ENCODE peak calls at places on chromosomes 4 and X, in ten cellular contexts. L is spleen, N is colonic mucosa, S is body of pancreas, Z is tibial artery, E is mammary epithelial cell, B is heart right ventricle, K is PC-9, U is A673, V is endothelial cell of umbilical vein. H is an unnamed sample. For H3K36me3, the result is how much of the 10 kb centered on the place peaks cover.

GRCh38 chrX:120115438-120115963 is at the start of gene RHOXF1:
- DNase-seq in V (no peak), U (no peak), S (no peak), E (no peak), L (no peak), Z (no peak), N (no peak), B (no peak), K (no peak), H (no peak)

GRCh38 chrX:124421898-124422622 is 75.7 kb downstream of the SH2D1A start:
- DNase-seq in L (no peak), K (no peak), S (no peak), N (no peak), U (no peak), B (no peak), V (no peak), Z (no peak), E (peak), H (no peak)

GRCh38 chr4:78534286-78534955 is 17.1 kb upstream of the ANXA3 start:
- DNase-seq in E (peak), Z (no peak), V (no peak), N (no peak), U (no peak), B (no peak), S (peak), K (peak), L (no peak), H (peak)

GRCh38 chr4:48787031-48787430 is 7.0 kb upstream of the FRYL start:
- DNase-seq in V (no peak), L (no peak), N (no peak), K (no peak), B (no peak), Z (no peak), S (no peak), E (no peak), U (no peak), H (no peak)

GRCh38 chrX:107597264-107597663 is 31.0 kb upstream of the PRPS1 start:
- DNase-seq in B (no peak), V (no peak), N (no peak), L (no peak), K (no peak), E (no peak), Z (no peak), S (no peak), U (no peak), H (no peak)

GRCh38 chr4:45668086-45668485 is 455.8 kb downstream of the GABRG1 start:
- DNase-seq in K (no peak), V (no peak), E (no peak), L (no peak), Z (no peak), S (no peak), U (no peak), B (no peak), N (no peak), H (no peak)

GRCh38 chr4:81221303-81222081 is 6.5 kb upstream of the PRKG2 start:
- DNase-seq in B (no peak), K (no peak), Z (no peak), L (no peak), V (no peak), U (no peak), E (no peak), S (no peak), N (no peak), H (no peak)

GRCh38 chr4:103415801-103416200 is 217.7 kb upstream of the CENPE start:
- DNase-seq in N (no peak), E (no peak), S (no peak), Z (no peak), V (no peak), K (no peak), L (no peak), U (no peak), B (no peak), H (peak)

GRCh38 chrX:153638041-153638371 is 9.0 kb upstream of the DUSP9 start:
- DNase-seq in E (no peak), S (no peak), L (peak), N (no peak), B (no peak), U (no peak), Z (no peak), K (no peak), V (no peak), H (no peak)

GRCh38 chrX:68634649-68635227 is 12.7 kb upstream of the STARD8 start:
- DNase-seq in E (no peak), K (no peak), S (no peak), L (no peak), B (no peak), V (no peak), Z (no peak), U (no peak), N (no peak), H (no peak)

GRCh38 chr4:10115657-10116624 is 658 bp downstream of the WDR1 start:
- DNase-seq in V (no peak), L (peak), B (no peak), K (peak), E (peak), U (peak), S (peak), N (peak), Z (peak), H (no peak)

GRCh38 chrX:23954396-23954795 is 46.6 kb downstream of the CXorf58 start:
- DNase-seq in E (no peak), N (no peak), U (no peak), B (no peak), S (no peak), V (no peak), L (no peak), Z (no peak), K (no peak), H (no peak)

GRCh38 chr4:6085028-6085942 is 67.1 kb upstream of the C4orf50 start:
- DNase-seq in L (no peak), S (no peak), K (no peak), U (no peak), Z (peak), E (no peak), B (no peak), V (no peak), N (no peak), H (no peak)

GRCh38 chr4:186040316-186040715 is 28.6 kb upstream of the TLR3 start:
- DNase-seq in E (no peak), Z (no peak), V (no peak), N (no peak), B (no peak), U (no peak), K (no peak), L (no peak), S (no peak), H (no peak)

GRCh38 chr4:55424791-55425190 is 29.0 kb downstream of the TMEM165 start:
- DNase-seq in L (no peak), Z (no peak), U (no peak), V (no peak), E (no peak), N (no peak), S (no peak), B (no peak), K (no peak), H (no peak)

GRCh38 chrX:37752941-37753340 is 26.9 kb upstream of the CYBB start:
- DNase-seq in N (no peak), K (no peak), E (no peak), Z (no peak), B (no peak), U (no peak), L (no peak), S (no peak), V (no peak), H (no peak)

DNA sequence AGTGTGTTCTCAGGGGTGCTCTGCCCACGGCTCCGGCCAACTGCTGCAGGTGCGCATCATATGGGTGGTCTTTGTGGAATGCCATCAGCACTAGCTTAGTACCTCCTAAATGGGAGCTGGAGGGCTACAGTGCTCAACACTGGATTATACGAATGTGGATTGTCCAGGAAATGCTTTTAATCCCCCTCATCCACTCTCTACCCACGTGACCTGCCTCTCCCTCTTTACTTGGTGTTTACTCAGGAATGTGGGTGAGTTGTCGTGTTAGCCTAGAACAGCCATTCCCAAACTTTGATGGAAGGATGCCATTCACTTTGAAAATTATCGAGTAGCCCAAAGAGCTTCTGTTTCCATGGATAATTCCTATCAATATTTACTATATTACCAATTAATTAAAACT is 150.8 kb downstream of the PTTG2 start:
- DNase-seq in N (no peak), V (no peak), E (no peak), L (no peak), Z (no peak), U (no peak), B (no peak), K (no peak), S (no peak), H (no peak)
- H3K36me3 ChIP-seq in N (under half), V (under half), E (under half), L (under half), Z (under half), U (under half), B (half or more), K (under half), S (under half), H (under half)

GRCh38 chrX:134646170-134646569 is 12.1 kb downstream of the PLAC1 start:
- DNase-seq in B (no peak), E (no peak), U (no peak), L (no peak), N (no peak), S (no peak), Z (no peak), K (no peak), V (no peak), H (no peak)

GRCh38 chrX:134654398-134655012 is 3.8 kb downstream of the PLAC1 start:
- DNase-seq in L (no peak), S (no peak), N (no peak), E (no peak), B (no peak), Z (no peak), U (no peak), V (no peak), K (no peak), H (no peak)

GRCh38 chrX:134646671-134647070 is 11.6 kb downstream of the PLAC1 start:
- DNase-seq in U (no peak), E (peak), L (no peak), B (no peak), S (no peak), V (no peak), K (no peak), N (no peak), Z (no peak), H (no peak)

GRCh38 chrX:134649770-134650169 is 8.5 kb downstream of the PLAC1 start:
- DNase-seq in S (no peak), V (no peak), U (no peak), N (no peak), K (no peak), E (no peak), B (no peak), Z (no peak), L (no peak), H (no peak)
- TF ChIP-seq CTCF in S (no peak), V (no peak), U (no peak), N (no peak), K (no peak), E (no peak), B (no peak), Z (no peak), L (no peak), H (no peak)

GRCh38 chr4:15562114-15562513 is 92.4 kb downstream of the CC2D2A start:
- DNase-seq in N (no peak), S (no peak), E (peak), L (no peak), U (no peak), V (no peak), B (no peak), K (no peak), Z (no peak), H (no peak)

GRCh38 chr4:15557806-15558550 is 88.3 kb downstream of the CC2D2A start:
- DNase-seq in L (no peak), S (no peak), E (no peak), K (no peak), Z (no peak), N (peak), U (no peak), V (no peak), B (no peak), H (no peak)

GRCh38 chr4:15563871-15564270 is 91.3 kb downstream of the FBXL5 start:
- DNase-seq in S (no peak), B (no peak), N (no peak), E (no peak), K (no peak), U (no peak), V (no peak), Z (no peak), L (no peak), H (no peak)

DNA sequence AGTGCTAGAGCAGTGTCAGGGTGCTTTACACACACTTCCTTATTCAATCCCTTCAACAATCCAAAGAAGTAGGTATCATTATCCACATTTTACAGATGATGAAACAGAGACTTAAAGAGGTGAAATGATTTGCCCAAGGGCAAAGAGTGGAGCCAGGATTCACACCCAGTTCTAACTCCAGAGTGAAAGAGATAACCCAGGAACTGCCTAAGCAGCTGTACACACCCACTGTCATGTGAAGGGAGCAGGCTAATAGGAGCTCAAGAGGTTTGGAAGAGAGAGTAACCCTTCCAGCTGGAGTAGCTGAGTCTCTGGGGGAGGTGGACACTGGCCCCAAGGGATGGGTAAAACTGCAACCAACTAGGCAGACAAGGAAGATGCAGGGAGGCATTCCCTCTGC is 92.5 kb downstream of the FBXL5 start:
- DNase-seq in S (no peak), E (peak), U (no peak), Z (no peak), K (no peak), N (no peak), B (no peak), L (no peak), V (no peak), H (no peak)
- H3K36me3 ChIP-seq in S (under half), E (under half), U (under half), Z (half or more), K (under half), N (under half), B (half or more), L (under half), V (under half), H (under half)

DNA sequence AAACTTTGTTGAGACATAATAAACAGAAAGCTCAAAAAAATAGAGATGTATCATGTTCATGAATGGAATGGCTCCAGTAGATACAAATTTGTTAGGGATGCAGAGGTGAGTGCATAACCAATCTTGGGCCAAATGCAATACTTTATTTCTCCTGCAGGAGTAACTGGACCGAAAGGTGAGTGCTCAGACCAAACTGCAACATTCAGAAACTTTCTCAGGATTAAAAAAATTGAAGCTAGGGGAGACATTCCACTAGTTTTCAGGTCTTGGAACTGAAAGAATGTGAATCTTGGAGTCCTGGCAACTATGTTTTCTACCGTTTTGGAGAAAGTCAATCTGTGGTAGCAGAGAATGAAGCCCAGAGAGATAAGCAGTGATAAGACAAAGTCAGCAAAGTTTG is 21.2 kb upstream of the LCORL start:
- DNase-seq in S (no peak), L (no peak), K (no peak), Z (no peak), B (no peak), E (no peak), N (no peak), U (no peak), V (no peak), H (no peak)
- TF ChIP-seq CTCF in S (no peak), L (no peak), K (peak), Z (no peak), B (no peak), E (peak), N (peak), U (peak), V (no peak), H (peak)

DNA sequence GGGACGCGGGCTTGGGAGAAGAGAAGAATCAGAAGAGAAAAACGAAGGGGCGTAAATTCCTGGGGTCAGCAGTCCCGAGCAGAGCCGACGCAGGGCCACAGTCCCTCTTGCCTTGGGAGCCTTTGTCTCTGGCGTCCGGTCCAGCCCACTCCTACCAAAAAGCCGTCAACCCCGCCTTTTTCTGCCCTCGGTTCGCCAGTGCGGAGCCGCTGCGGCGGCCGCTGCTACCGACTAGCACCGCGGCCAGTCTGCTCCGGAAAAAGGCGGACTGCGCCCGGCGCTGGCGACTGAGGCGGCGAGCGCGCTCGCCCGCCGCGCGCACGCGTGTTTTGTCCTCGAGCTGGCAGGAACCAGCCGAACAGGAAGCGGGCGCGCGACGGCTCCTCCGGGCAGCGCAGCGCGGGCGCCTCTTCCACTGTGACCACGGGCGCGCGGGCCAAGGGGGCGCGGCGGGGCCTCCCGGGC is 502 bp downstream of the HNRNPDL start:
- DNase-seq in N (peak), Z (no peak), K (no peak), S (no peak), B (no peak), E (peak), V (no peak), L (peak), U (no peak), H (no peak)
- H3K36me3 ChIP-seq in N (under half), Z (under half), K (under half), S (under half), B (under half), E (under half), V (under half), L (under half), U (under half), H (under half)

GRCh38 chr4:87219648-87220093 is 747 bp downstream of the KLHL8 start:
- DNase-seq in S (peak), B (peak), V (no peak), N (peak), L (peak), Z (no peak), U (no peak), K (no peak), E (no peak), H (no peak)

GRCh38 chr4:87216469-87216868 is 3.9 kb downstream of the KLHL8 start:
- DNase-seq in U (no peak), N (no peak), S (no peak), K (no peak), L (no peak), V (no peak), E (peak), B (no peak), Z (no peak), H (no peak)

GRCh38 chr4:87224036-87224923 is 3.9 kb upstream of the KLHL8 start:
- DNase-seq in S (no peak), K (no peak), L (no peak), N (no peak), E (no peak), U (no peak), Z (no peak), B (no peak), V (no peak), H (no peak)

GRCh38 chr4:87220094-87220831 is at the start of gene KLHL8:
- DNase-seq in Z (peak), N (peak), S (peak), U (peak), L (peak), E (peak), B (peak), K (peak), V (peak), H (no peak)
- TF ChIP-seq CTCF in Z (no peak), N (no peak), S (no peak), U (no peak), L (no peak), E (peak), B (peak), K (no peak), V (peak), H (peak)

GRCh38 chr4:82422616-82423015 is 7.6 kb downstream of the HNRNPDL start:
- DNase-seq in U (no peak), K (no peak), Z (no peak), B (no peak), S (no peak), E (no peak), L (no peak), N (no peak), V (no peak), H (no peak)
- H3K36me3 ChIP-seq in U (under half), K (under half), Z (half or more), B (half or more), S (under half), E (under half), L (under half), N (under half), V (under half), H (under half)

GRCh38 chrX:121333942-121334341 is 286.5 kb downstream of the GLUD2 start:
- DNase-seq in K (no peak), B (no peak), L (no peak), Z (no peak), S (no peak), U (no peak), V (no peak), N (no peak), E (no peak), H (no peak)
- TF ChIP-seq CTCF in K (no peak), B (no peak), L (no peak), Z (no peak), S (no peak), U (peak), V (no peak), N (no peak), E (peak), H (no peak)

DNA sequence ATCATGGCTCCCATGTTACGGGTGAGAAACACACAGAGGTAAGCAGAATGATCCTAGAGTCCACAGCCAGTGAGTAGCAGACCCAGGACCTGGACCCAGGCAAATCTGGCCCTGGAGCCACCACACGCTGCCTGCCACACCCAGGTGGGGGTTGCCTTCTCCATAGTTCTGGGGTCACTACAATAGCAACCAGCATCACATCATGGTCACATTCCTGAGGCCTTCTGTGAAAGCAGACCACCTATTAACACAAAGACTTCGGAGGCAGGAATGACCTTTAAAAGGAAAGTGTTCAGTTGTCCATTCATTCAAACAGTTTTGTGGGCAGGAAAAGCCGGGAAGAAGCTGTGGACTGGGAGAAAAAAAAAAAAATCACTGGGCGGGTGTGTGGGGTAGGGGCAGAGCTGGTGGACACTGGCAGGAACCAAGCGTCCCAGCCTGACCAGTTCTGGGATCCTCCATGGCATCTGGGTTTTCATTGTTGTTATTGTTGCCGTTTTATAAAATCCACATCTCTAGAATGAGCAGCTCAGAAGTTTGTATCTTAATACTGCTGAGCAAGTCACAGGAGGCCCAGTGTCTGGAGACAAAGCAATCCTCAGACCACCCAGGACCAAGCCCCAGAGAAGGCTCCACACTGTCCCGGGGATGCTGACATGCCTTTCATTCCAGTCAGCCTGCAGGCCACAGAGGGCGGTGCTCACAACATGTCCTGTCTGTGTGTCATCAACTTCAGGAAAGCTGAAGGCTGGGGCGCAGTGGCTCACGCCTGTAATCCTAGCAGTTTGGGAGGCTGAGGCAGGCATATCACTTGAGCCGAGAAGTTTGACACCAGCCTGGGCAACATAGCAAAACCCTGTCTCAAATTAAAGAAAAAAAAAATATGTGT is 67.0 kb downstream of the SEL1L3 start:
- DNase-seq in K (no peak), U (no peak), B (no peak), L (no peak), S (no peak), V (no peak), Z (no peak), E (peak), N (no peak), H (peak)
- H3K36me3 ChIP-seq in K (under half), U (under half), B (under half), L (under half), S (under half), V (under half), Z (under half), E (under half), N (under half), H (under half)